ENCODE peak calls at places on chromosomes 3 and 15, in four cellular contexts. One of them, this sample, is unnamed.

GRCh38 chr15:31457631-31458526 is 131.2 kb downstream of the KLF13 start:
- DNase-seq in progenitor cell of endocrine pancreas: no peak
- DNase-seq in AG04450: peak; percentile 59
- DNase-seq in transverse colon: no peak
- DNase-seq in this sample: peak; percentile 71

GRCh38 chr15:30865257-30865656 is 38.5 kb upstream of the FAN1 start:
- DNase-seq in progenitor cell of endocrine pancreas: no peak
- DNase-seq in transverse colon: no peak
- DNase-seq in AG04450: no peak
- DNase-seq in this sample: no peak

GRCh38 chr3:14253022-14253761 is 74.6 kb downstream of the LSM3 start:
- DNase-seq in AG04450: no peak
- DNase-seq in progenitor cell of endocrine pancreas: no peak
- DNase-seq in transverse colon: peak; percentile 37
- DNase-seq in this sample: peak; percentile 53

GRCh38 chr3:171838218-171838720 is 4.9 kb upstream of the TMEM212 start:
- DNase-seq in AG04450: no peak
- DNase-seq in transverse colon: peak; percentile 20
- DNase-seq in progenitor cell of endocrine pancreas: no peak
- DNase-seq in this sample: peak; percentile 86

GRCh38 chr3:56115199-56115598 is 353.1 kb downstream of the ERC2 start:
- DNase-seq in progenitor cell of endocrine pancreas: no peak
- DNase-seq in AG04450: no peak
- DNase-seq in transverse colon: no peak
- DNase-seq in this sample: no peak

GRCh38 chr3:130783629-130784028 is 37.0 kb upstream of the PIK3R4 start:
- DNase-seq in AG04450: no peak
- DNase-seq in progenitor cell of endocrine pancreas: no peak
- DNase-seq in transverse colon: no peak
- DNase-seq in this sample: peak; percentile 7

GRCh38 chr3:125123455-125123854 is 67.7 kb upstream of the HEG1 start:
- DNase-seq in transverse colon: no peak
- DNase-seq in progenitor cell of endocrine pancreas: no peak
- DNase-seq in AG04450: no peak
- DNase-seq in this sample: no peak

GRCh38 chr3:147699175-147699838 is 290.1 kb downstream of the ZIC1 start:
- DNase-seq in progenitor cell of endocrine pancreas: no peak
- DNase-seq in transverse colon: no peak
- DNase-seq in AG04450: no peak
- DNase-seq in this sample: peak; percentile 73

GRCh38 chr15:90774731-90775521 is 57.8 kb downstream of the BLM start:
- DNase-seq in transverse colon: no peak
- DNase-seq in AG04450: peak; percentile 57
- DNase-seq in progenitor cell of endocrine pancreas: no peak
- DNase-seq in this sample: peak; percentile 62

GRCh38 chr15:99361541-99362185 is 110.4 kb downstream of the LRRC28 start:
- DNase-seq in transverse colon: no peak
- DNase-seq in AG04450: no peak
- DNase-seq in progenitor cell of endocrine pancreas: no peak
- DNase-seq in this sample: peak; percentile 38
- TF ChIP-seq CTCF in transverse colon: peak; percentile 31
- TF ChIP-seq CTCF in AG04450: peak; percentile 56
- TF ChIP-seq CTCF in progenitor cell of endocrine pancreas: peak; percentile 55
- TF ChIP-seq CTCF in this sample: peak; percentile 55

DNA sequence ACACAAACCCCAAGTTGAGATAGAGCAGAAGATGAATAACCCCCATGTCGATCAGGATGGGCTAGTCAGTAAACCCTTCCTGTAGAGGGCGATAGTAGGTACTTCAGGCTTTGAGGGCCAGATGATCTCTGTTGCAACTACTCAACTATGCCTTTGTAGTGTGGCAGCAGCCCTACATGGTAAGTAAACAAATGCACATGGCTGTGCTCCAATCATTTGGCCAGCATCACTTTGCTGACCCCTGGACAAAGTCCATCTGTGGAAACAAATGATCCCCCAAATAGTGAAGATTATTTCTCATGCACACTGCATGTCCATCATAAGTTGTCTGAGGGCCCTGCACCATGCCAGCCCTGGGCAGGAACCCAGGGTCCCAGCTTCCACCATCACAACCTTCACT is 402.2 kb upstream of the PROK2 start:
- DNase-seq in progenitor cell of endocrine pancreas: no peak
- DNase-seq in transverse colon: no peak
- DNase-seq in AG04450: no peak
- DNase-seq in this sample: peak; percentile 16
- TF ChIP-seq CTCF in progenitor cell of endocrine pancreas: no peak
- TF ChIP-seq CTCF in transverse colon: no peak
- TF ChIP-seq CTCF in AG04450: peak; percentile 6
- TF ChIP-seq CTCF in this sample: no peak

DNA sequence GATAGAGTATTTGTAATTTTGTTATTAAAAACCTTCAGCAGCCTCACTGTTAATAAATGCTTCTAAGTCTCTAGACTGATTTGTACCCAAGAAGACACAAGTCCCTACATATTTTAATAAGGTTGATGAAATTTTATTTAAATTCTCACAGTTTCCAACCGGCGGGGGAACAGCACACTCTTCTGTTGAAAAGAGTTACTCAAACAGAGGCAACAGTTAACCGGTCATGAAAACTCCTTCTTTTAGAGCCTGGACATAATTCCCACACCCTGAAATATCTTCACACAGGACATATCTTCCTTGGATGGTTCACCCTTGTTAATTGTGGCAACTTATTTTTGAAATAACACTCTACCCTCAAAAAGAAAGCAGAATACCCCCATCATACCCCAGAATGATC is 278.8 kb downstream of the FOXP1 start:
- DNase-seq in progenitor cell of endocrine pancreas: no peak
- DNase-seq in transverse colon: peak; percentile 22
- DNase-seq in AG04450: no peak
- DNase-seq in this sample: peak; percentile 84
- TF ChIP-seq CTCF in progenitor cell of endocrine pancreas: peak; percentile 44
- TF ChIP-seq CTCF in transverse colon: peak; percentile 33
- TF ChIP-seq CTCF in AG04450: peak; percentile 65
- TF ChIP-seq CTCF in this sample: peak; percentile 65

GRCh38 chr3:99620077-99620476 is 18.3 kb upstream of the COL8A1 start:
- DNase-seq in transverse colon: no peak
- DNase-seq in progenitor cell of endocrine pancreas: no peak
- DNase-seq in AG04450: no peak
- DNase-seq in this sample: no peak
- TF ChIP-seq CTCF in transverse colon: no peak
- TF ChIP-seq CTCF in progenitor cell of endocrine pancreas: peak; percentile 22
- TF ChIP-seq CTCF in AG04450: peak; percentile 35
- TF ChIP-seq CTCF in this sample: peak; percentile 31

GRCh38 chr15:43185161-43186002 is at the start of gene CCNDBP1:
- DNase-seq in progenitor cell of endocrine pancreas: peak; percentile 86
- DNase-seq in transverse colon: peak; percentile 98
- DNase-seq in AG04450: no peak
- DNase-seq in this sample: peak; percentile 66
- TF ChIP-seq CTCF in progenitor cell of endocrine pancreas: peak; percentile 62
- TF ChIP-seq CTCF in transverse colon: peak; percentile 22
- TF ChIP-seq CTCF in AG04450: peak; percentile 47
- TF ChIP-seq CTCF in this sample: peak; percentile 44

GRCh38 chr15:82680200-82681102 is 29.2 kb downstream of the AP3B2 start:
- DNase-seq in progenitor cell of endocrine pancreas: peak; percentile 87
- DNase-seq in transverse colon: peak; percentile 72
- DNase-seq in AG04450: no peak
- DNase-seq in this sample: no peak
- TF ChIP-seq CTCF in progenitor cell of endocrine pancreas: peak; percentile 52
- TF ChIP-seq CTCF in transverse colon: no peak
- TF ChIP-seq CTCF in AG04450: no peak
- TF ChIP-seq CTCF in this sample: no peak

DNA sequence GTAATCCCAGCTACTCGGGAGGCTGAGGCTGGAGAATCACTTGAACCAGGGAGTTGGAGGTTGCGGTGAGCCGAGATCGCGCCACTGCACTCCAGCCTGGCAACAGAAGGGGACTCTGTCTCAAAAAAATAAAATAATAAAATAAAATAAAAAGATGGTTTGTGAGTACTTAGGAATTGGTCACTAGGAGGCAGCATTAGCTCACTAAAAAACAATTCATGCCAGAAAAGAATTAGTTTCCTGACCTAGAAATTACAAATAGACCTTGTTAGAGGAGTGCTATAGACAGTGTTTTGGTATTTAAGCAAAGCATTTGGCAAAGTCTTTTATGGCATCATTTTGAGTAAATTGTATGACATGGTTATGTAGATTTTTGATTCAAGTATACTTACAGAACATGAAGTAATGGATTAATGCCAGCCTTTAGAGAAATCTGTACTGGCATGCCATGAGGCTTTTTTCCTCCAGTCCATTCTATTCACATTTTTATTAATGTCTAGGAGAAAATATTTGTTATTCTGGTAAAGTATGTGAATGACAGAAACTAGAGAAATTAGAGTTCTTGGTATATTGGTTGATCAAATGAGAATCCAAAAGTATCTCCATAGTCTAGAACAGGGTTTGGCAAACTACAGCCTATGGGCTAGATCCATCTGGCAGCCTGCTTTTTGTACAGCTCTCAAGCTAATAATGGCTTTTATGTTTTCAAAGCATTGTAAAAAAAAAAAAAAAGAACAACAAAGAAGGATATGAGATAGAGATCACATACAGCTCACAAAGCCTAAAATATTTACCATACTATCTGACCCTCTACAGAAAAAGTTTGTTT is 81.6 kb downstream of the LRRC49 start:
- DNase-seq in progenitor cell of endocrine pancreas: no peak
- DNase-seq in AG04450: peak; percentile 36
- DNase-seq in transverse colon: no peak
- DNase-seq in this sample: peak; percentile 86
- TF ChIP-seq CTCF in progenitor cell of endocrine pancreas: peak; percentile 54
- TF ChIP-seq CTCF in AG04450: peak; percentile 51
- TF ChIP-seq CTCF in transverse colon: peak; percentile 42
- TF ChIP-seq CTCF in this sample: peak; percentile 51

GRCh38 chr3:126529585-126530170 is 5.7 kb downstream of the CHST13 start:
- DNase-seq in transverse colon: no peak
- DNase-seq in progenitor cell of endocrine pancreas: no peak
- DNase-seq in AG04450: no peak
- DNase-seq in this sample: no peak
- TF ChIP-seq CTCF in transverse colon: no peak
- TF ChIP-seq CTCF in progenitor cell of endocrine pancreas: no peak
- TF ChIP-seq CTCF in AG04450: no peak
- TF ChIP-seq CTCF in this sample: no peak

DNA sequence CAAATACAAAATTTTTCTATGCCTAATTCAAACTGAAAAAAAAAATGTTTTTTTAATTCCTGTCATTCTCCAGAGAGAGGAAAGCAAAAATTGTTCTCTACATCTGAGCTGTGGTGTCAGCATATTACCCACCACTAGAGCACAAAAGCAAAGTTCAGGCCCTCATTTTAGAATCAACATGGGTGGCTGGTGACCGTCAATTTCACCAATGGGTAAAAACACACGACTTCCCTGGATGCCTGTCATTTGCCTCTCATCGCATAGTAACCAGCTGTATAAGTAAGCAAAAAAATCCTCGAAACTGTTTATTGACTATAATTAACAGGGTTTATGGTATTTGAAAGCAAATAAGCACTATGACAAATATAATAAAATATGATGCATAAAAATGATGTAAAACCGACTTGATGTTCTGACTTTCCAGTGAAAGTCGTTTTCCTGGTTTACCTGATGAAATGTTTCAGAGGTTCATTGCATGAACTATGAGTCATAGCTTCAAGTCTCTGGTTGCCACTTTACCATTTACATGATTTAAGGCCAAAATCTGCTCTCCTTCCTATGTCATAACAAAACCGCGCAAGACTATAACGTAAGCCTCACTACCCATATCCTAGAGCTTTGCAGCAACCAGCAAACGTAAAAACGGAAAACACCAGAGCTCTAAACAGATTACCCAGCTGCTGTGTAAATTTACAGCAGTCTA is 60.5 kb downstream of the THBS1 start:
- DNase-seq in transverse colon: peak; percentile 54
- DNase-seq in AG04450: no peak
- DNase-seq in progenitor cell of endocrine pancreas: no peak
- DNase-seq in this sample: no peak
- TF ChIP-seq CTCF in transverse colon: peak; percentile 48
- TF ChIP-seq CTCF in AG04450: no peak
- TF ChIP-seq CTCF in progenitor cell of endocrine pancreas: no peak
- TF ChIP-seq CTCF in this sample: no peak